ENCODE peak calls at places on chromosomes 1 and 21, in four cellular contexts. D is A673, Y is gastrocnemius medialis, F is pancreas. T is an unnamed sample. For H3K4me1, the result is how much of the 10 kb centered on the place peaks cover.

GRCh38 chr1:115069186-115069585 is 20.1 kb downstream of the TSPAN2 start:
- DNase-seq in D (no peak), Y (no peak), F (no peak), T (no peak)

GRCh38 chr1:212007896-212008295 is 27.5 kb downstream of the INTS7 start:
- DNase-seq in D (no peak), Y (no peak), F (no peak), T (no peak)

GRCh38 chr1:158563852-158564251 is 6.5 kb downstream of the OR6P1 start:
- DNase-seq in D (no peak), Y (no peak), F (no peak), T (no peak)

GRCh38 chr1:160161965-160162705 is 10.7 kb downstream of the ATP1A4 start:
- DNase-seq in D (no peak), Y (no peak), F (no peak), T (no peak)

GRCh38 chr1:941027-941587 is 17.4 kb downstream of the SAMD11 start:
- DNase-seq in F (no peak), Y (no peak), D (no peak), T (no peak)

GRCh38 chr1:6041432-6042062 is 4.1 kb upstream of the KCNAB2 start:
- DNase-seq in Y (no peak), F (no peak), D (peak), T (no peak)

GRCh38 chr1:184276416-184276815 is 110.4 kb upstream of the C1orf21 start:
- DNase-seq in Y (no peak), F (no peak), D (no peak), T (no peak)

GRCh38 chr1:17194133-17194475 is 10.8 kb upstream of the PADI1 start:
- DNase-seq in F (no peak), D (no peak), Y (no peak), T (no peak)

GRCh38 chr1:156860113-156860638 is 489 bp upstream of the NTRK1 start:
- DNase-seq in F (no peak), Y (no peak), D (peak), T (peak)

GRCh38 chr1:19395678-19396192 is 83.6 kb downstream of the SLC66A1 start:
- DNase-seq in F (no peak), D (no peak), Y (no peak), T (no peak)

GRCh38 chr1:172321429-172321828 is 99.1 kb upstream of the C1orf105 start:
- DNase-seq in D (peak), F (no peak), Y (no peak), T (no peak)

GRCh38 chr1:50861742-50862141 is 98.3 kb downstream of the FAF1 start:
- DNase-seq in D (no peak), Y (no peak), F (no peak), T (no peak)

GRCh38 chr1:52400131-52400530 is 4.1 kb downstream of the ORC1 start:
- DNase-seq in F (no peak), D (no peak), Y (no peak), T (no peak)

GRCh38 chr1:108830119-108831008 is 26.5 kb downstream of the AKNAD1 start:
- DNase-seq in F (peak), Y (peak), D (no peak), T (peak)

GRCh38 chr1:37186246-37186756 is 152.0 kb upstream of the GRIK3 start:
- DNase-seq in Y (no peak), F (peak), D (no peak), T (no peak)

GRCh38 chr1:63634471-63634870 is 41.3 kb downstream of the PGM1 start:
- DNase-seq in D (no peak), F (no peak), Y (no peak), T (no peak)

GRCh38 chr1:167602840-167603239 is 27.2 kb upstream of the RCSD1 start:
- DNase-seq in F (no peak), D (no peak), Y (no peak), T (no peak)

GRCh38 chr1:183831336-183831735 is 26.4 kb downstream of the RGL1 start:
- DNase-seq in F (no peak), Y (no peak), D (peak), T (no peak)

GRCh38 chr1:181179279-181179979 is 90.9 kb downstream of the IER5 start:
- DNase-seq in D (no peak), F (no peak), Y (no peak), T (no peak)

GRCh38 chr21:44845418-44846200 is 27.7 kb upstream of the SUMO3 start:
- DNase-seq in D (peak), F (peak), Y (no peak), T (peak)

GRCh38 chr1:115324649-115325420 is 13.2 kb downstream of the NGF start:
- DNase-seq in Y (no peak), D (no peak), F (no peak), T (no peak)

GRCh38 chr1:40594187-40594531 is 62.7 kb downstream of the ZNF684 start:
- DNase-seq in F (peak), Y (no peak), D (no peak), T (no peak)

GRCh38 chr21:38985423-38986378 is 180.0 kb downstream of the ETS2 start:
- DNase-seq in D (peak), Y (peak), F (peak), T (peak)

GRCh38 chr1:209433649-209434031 is 149.9 kb upstream of the CAMK1G start:
- DNase-seq in Y (no peak), D (no peak), F (no peak), T (no peak)

GRCh38 chr1:207309775-207310273 is 11.7 kb upstream of the CD55 start:
- DNase-seq in D (peak), F (peak), Y (peak), T (no peak)

GRCh38 chr1:222654849-222655248 is 37.0 kb downstream of the MIA3 start:
- DNase-seq in Y (no peak), F (no peak), D (peak), T (no peak)

GRCh38 chr21:24208562-24209260 is 1398.6 kb downstream of the MRPL39 start:
- DNase-seq in Y (no peak), F (no peak), D (no peak), T (no peak)

GRCh38 chr21:26846036-26846931 is 1.1 kb upstream of the ADAMTS1 start:
- DNase-seq in D (peak), F (peak), Y (peak), T (peak)

GRCh38 chr1:88016947-88017346 is 667.1 kb upstream of the PKN2 start:
- DNase-seq in Y (no peak), D (peak), F (no peak), T (no peak)

GRCh38 chr1:194289569-194290266 is 1103.3 kb upstream of the B3GALT2 start:
- DNase-seq in D (no peak), Y (no peak), F (no peak), T (no peak)

GRCh38 chr1:31441558-31441957 is 28.5 kb downstream of the SERINC2 start:
- DNase-seq in F (no peak), D (no peak), Y (no peak), T (no peak)

GRCh38 chr1:32989160-32989894 is 24.7 kb upstream of the RNF19B start:
- DNase-seq in D (no peak), Y (peak), F (peak), T (peak)

GRCh38 chr1:111690306-111690617 is 48.9 kb downstream of the INKA2 start:
- DNase-seq in F (peak), Y (no peak), D (peak), T (no peak)
- H3K27ac ChIP-seq in F (no peak), Y (no peak), D (peak), T (peak)

GRCh38 chr1:9180077-9180819 is 51.3 kb upstream of the GPR157 start:
- DNase-seq in D (no peak), Y (no peak), F (no peak), T (no peak)
- H3K4me3 ChIP-seq in D (no peak), Y (no peak), F (peak), T (peak)

GRCh38 chr1:208308221-208308620 is 64.0 kb upstream of the PLXNA2 start:
- DNase-seq in Y (no peak), F (no peak), D (no peak), T (no peak)

GRCh38 chr1:208309771-208310170 is 65.6 kb upstream of the PLXNA2 start:
- DNase-seq in Y (no peak), D (no peak), F (no peak), T (no peak)

GRCh38 chr1:208314431-208314830 is 70.2 kb upstream of the PLXNA2 start:
- DNase-seq in Y (no peak), F (no peak), D (no peak), T (no peak)

GRCh38 chr1:208318150-208318734 is 74.1 kb upstream of the PLXNA2 start:
- DNase-seq in Y (no peak), F (no peak), D (no peak), T (no peak)

DNA sequence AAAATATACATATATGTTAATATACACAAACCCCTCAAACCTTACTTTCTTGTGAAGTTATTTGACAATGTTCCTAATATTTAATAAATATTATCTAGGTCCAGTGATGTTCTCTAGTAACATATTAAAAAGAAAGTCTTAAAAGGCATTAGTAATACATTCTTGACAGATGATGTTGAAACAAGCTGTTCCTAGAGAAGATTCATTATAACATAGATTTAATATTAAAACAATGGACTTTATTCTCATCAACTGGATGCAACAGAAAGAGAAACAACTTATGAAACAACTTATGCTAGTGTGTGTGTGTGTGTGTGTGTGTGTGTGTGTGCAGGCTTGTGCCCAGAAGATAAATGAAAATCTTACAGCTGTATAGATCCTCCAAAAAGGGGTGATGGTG is 68.5 kb upstream of the PLXNA2 start:
- DNase-seq in D (no peak), F (no peak), Y (no peak), T (no peak)
- H3K4me1 ChIP-seq in D (under half), F (under half), Y (under half), T (under half)

GRCh38 chr1:205261946-205262668 is 34.4 kb downstream of the TMCC2 start:
- DNase-seq in Y (no peak), D (peak), F (no peak), T (no peak)
- H3K27ac ChIP-seq in Y (peak), D (no peak), F (no peak), T (no peak)

DNA sequence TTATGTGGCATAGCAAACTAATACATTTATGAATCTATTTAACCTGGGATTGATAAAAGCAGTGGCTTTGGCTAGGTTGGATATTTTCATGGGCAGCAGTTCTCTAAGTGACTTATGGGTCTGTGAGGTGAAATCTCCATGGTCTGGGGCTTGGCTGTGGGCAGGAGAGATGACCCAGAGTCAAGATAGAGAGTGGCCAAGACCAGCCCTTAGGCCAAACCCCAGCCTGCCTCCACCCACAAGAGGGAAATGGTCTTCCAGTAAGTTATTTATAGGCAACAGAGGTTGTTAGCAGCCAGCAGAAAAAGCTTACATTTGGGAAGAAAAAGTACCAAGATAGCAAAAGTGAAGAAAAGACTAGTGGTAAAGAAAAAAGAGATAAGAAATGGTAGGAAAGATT is 61.4 kb downstream of the SLC35F3 start:
- DNase-seq in Y (no peak), D (no peak), F (no peak), T (no peak)
- H3K4me3 ChIP-seq in Y (no peak), D (no peak), F (no peak), T (no peak)

DNA sequence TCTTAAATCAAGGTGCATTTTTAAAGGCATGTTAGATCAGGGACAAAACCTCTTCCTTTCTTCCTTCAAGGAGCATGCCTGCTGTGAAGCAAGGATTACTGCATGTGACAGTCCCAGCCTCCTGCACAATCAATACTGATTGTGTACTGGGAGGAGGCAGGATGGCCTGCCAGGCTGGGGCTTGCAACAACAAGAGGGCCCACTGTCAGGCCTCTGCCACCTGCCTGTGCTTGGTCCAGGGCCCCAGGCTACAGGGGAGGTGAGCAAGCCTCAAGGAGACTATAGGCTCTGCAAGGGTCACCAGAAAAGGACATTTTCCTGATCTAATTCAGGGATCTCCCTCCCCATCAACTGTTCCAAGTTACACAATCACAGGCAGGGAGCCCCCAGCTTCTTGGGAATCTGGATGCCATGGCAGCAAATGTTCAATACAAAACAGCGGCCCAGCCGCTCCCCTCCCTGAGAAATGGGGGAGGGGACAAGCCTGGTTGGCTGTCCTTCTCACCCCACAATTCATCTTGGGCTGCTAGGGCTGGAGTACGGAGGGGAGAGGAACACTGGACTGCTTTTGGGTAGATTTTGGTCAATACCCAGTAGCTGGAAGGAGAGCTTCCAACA is 76.7 kb downstream of the SSBP3 start:
- DNase-seq in F (no peak), D (no peak), Y (no peak), T (no peak)
- H3K4me1 ChIP-seq in F (under half), D (under half), Y (half or more), T (half or more)

DNA sequence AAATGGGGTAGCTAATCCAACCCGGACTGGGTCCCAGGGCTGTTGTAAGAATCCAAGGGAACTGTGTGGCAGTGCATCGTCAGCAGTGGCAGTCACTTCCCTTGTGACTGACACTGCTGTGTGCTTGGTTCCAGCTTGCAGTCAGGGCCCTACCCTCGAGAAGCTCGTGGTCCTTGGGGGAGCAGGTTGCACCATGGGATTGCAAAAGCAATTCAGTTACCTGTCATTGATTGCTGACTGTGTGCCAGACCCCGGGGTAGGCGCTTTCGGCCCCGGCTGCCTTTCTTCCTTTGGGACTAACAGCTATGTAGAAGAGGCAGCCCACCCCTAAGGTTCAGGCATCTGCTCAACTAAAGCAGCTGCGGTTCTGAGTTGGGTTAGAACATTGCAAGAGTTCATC is 2.9 kb downstream of the PTPRF start:
- DNase-seq in D (no peak), F (no peak), Y (no peak), T (no peak)
- H3K27ac ChIP-seq in D (no peak), F (peak), Y (no peak), T (no peak)

GRCh38 chr1:38803647-38804046 is 55.9 kb downstream of the RRAGC start:
- DNase-seq in Y (no peak), F (no peak), D (no peak), T (no peak)
- H3K4me3 ChIP-seq in Y (no peak), F (peak), D (peak), T (peak)

GRCh38 chr1:231541842-231542241 is 13.4 kb downstream of the TSNAX start:
- DNase-seq in D (peak), Y (no peak), F (no peak), T (no peak)

GRCh38 chr1:231540847-231541246 is 12.4 kb downstream of the TSNAX start:
- DNase-seq in Y (no peak), D (no peak), F (no peak), T (no peak)

GRCh38 chr1:231534703-231535159 is 6.3 kb downstream of the TSNAX start:
- DNase-seq in Y (no peak), D (no peak), F (no peak), T (no peak)

GRCh38 chr1:231533240-231533639 is 4.8 kb downstream of the TSNAX start:
- DNase-seq in Y (no peak), F (no peak), D (no peak), T (no peak)

DNA sequence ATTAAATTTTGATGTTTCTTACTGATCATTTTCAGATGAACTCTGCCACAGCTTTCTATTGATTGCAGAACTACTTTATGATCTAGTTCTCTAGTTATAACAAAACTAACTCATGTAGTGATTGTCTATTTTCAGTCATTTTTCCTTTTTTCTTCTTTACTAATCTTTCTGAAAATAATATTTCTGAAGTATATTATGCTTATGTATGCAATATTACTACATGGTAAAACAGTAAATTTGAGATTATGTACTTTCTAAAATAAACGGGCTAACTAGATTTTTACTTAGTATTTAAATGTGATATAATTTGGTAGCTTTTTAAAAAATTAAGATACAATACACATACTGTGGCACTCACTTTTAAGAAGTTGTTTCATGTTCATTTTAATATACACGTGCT is 7.6 kb downstream of the TSNAX start:
- DNase-seq in Y (no peak), F (no peak), D (no peak), T (no peak)
- H3K4me1 ChIP-seq in Y (under half), F (under half), D (under half), T (half or more)